ENCODE peak calls at places on chromosomes 5 and 9, in seven cellular contexts. One of them, this sample, is unnamed.

GRCh38 chr5:135703026-135703550 is 124.3 kb upstream of the CXCL14 start:
- DNase-seq in body of pancreas: no peak
- DNase-seq in heart right ventricle: no peak
- DNase-seq in lower lobe of right lung: no peak
- DNase-seq in CD8-positive, alpha-beta T cell: no peak
- DNase-seq in uterus: no peak
- DNase-seq in neural progenitor cell: peak; percentile 29
- DNase-seq in this sample: no peak

GRCh38 chr5:94196959-94197358 is 421.4 kb downstream of the KIAA0825 start:
- DNase-seq in CD8-positive, alpha-beta T cell: no peak
- DNase-seq in body of pancreas: no peak
- DNase-seq in lower lobe of right lung: no peak
- DNase-seq in neural progenitor cell: no peak
- DNase-seq in uterus: no peak
- DNase-seq in heart right ventricle: no peak
- DNase-seq in this sample: no peak

GRCh38 chr5:177377851-177378776 is 6.1 kb upstream of the SLC34A1 start:
- DNase-seq in neural progenitor cell: no peak
- DNase-seq in heart right ventricle: no peak
- DNase-seq in lower lobe of right lung: no peak
- DNase-seq in CD8-positive, alpha-beta T cell: no peak
- DNase-seq in body of pancreas: no peak
- DNase-seq in uterus: no peak
- DNase-seq in this sample: no peak

GRCh38 chr5:55935371-55935770 is 59.4 kb downstream of the IL6ST start:
- DNase-seq in body of pancreas: no peak
- DNase-seq in neural progenitor cell: no peak
- DNase-seq in CD8-positive, alpha-beta T cell: no peak
- DNase-seq in uterus: no peak
- DNase-seq in lower lobe of right lung: no peak
- DNase-seq in heart right ventricle: no peak
- DNase-seq in this sample: no peak

GRCh38 chr5:93890657-93891056 is 149.3 kb upstream of the POU5F2 start:
- DNase-seq in neural progenitor cell: peak; percentile 64
- DNase-seq in heart right ventricle: no peak
- DNase-seq in lower lobe of right lung: no peak
- DNase-seq in uterus: no peak
- DNase-seq in CD8-positive, alpha-beta T cell: no peak
- DNase-seq in body of pancreas: no peak
- DNase-seq in this sample: no peak

GRCh38 chr9:91419222-91420191 is 4.1 kb downstream of the NFIL3 start:
- DNase-seq in uterus: peak; percentile 88
- DNase-seq in heart right ventricle: peak; percentile 28
- DNase-seq in CD8-positive, alpha-beta T cell: no peak
- DNase-seq in body of pancreas: peak; percentile 66
- DNase-seq in lower lobe of right lung: peak; percentile 72
- DNase-seq in neural progenitor cell: no peak
- DNase-seq in this sample: peak; percentile 40

GRCh38 chr9:107566596-107566995 is 77.0 kb upstream of the KLF4 start:
- DNase-seq in neural progenitor cell: no peak
- DNase-seq in lower lobe of right lung: no peak
- DNase-seq in heart right ventricle: no peak
- DNase-seq in body of pancreas: no peak
- DNase-seq in uterus: no peak
- DNase-seq in CD8-positive, alpha-beta T cell: no peak
- DNase-seq in this sample: no peak

GRCh38 chr9:3008091-3008490 is 164.2 kb upstream of the PUM3 start:
- DNase-seq in heart right ventricle: no peak
- DNase-seq in uterus: no peak
- DNase-seq in body of pancreas: no peak
- DNase-seq in neural progenitor cell: no peak
- DNase-seq in CD8-positive, alpha-beta T cell: no peak
- DNase-seq in lower lobe of right lung: no peak
- DNase-seq in this sample: no peak

GRCh38 chr9:109889456-109889855 is 109.5 kb downstream of the PALM2AKAP2 start:
- DNase-seq in CD8-positive, alpha-beta T cell: no peak
- DNase-seq in neural progenitor cell: no peak
- DNase-seq in lower lobe of right lung: no peak
- DNase-seq in uterus: no peak
- DNase-seq in body of pancreas: no peak
- DNase-seq in heart right ventricle: no peak
- DNase-seq in this sample: no peak

GRCh38 chr5:157951673-157952373 is 92.9 kb upstream of the CLINT1 start:
- DNase-seq in neural progenitor cell: no peak
- DNase-seq in uterus: no peak
- DNase-seq in CD8-positive, alpha-beta T cell: no peak
- DNase-seq in heart right ventricle: no peak
- DNase-seq in lower lobe of right lung: no peak
- DNase-seq in body of pancreas: no peak
- DNase-seq in this sample: no peak

GRCh38 chr5:149639718-149640117 is 58.4 kb downstream of the ARHGEF37 start:
- DNase-seq in heart right ventricle: peak; percentile 37
- DNase-seq in neural progenitor cell: no peak
- DNase-seq in uterus: no peak
- DNase-seq in lower lobe of right lung: no peak
- DNase-seq in body of pancreas: no peak
- DNase-seq in CD8-positive, alpha-beta T cell: no peak
- DNase-seq in this sample: no peak

GRCh38 chr9:16879416-16879815 is 8.9 kb upstream of the BNC2 start:
- DNase-seq in lower lobe of right lung: no peak
- DNase-seq in CD8-positive, alpha-beta T cell: no peak
- DNase-seq in heart right ventricle: no peak
- DNase-seq in body of pancreas: no peak
- DNase-seq in uterus: no peak
- DNase-seq in neural progenitor cell: no peak
- DNase-seq in this sample: no peak

GRCh38 chr9:127211983-127212382 is 52.6 kb upstream of the GARNL3 start:
- DNase-seq in lower lobe of right lung: no peak
- DNase-seq in CD8-positive, alpha-beta T cell: no peak
- DNase-seq in uterus: no peak
- DNase-seq in body of pancreas: no peak
- DNase-seq in neural progenitor cell: no peak
- DNase-seq in heart right ventricle: no peak
- DNase-seq in this sample: no peak

DNA sequence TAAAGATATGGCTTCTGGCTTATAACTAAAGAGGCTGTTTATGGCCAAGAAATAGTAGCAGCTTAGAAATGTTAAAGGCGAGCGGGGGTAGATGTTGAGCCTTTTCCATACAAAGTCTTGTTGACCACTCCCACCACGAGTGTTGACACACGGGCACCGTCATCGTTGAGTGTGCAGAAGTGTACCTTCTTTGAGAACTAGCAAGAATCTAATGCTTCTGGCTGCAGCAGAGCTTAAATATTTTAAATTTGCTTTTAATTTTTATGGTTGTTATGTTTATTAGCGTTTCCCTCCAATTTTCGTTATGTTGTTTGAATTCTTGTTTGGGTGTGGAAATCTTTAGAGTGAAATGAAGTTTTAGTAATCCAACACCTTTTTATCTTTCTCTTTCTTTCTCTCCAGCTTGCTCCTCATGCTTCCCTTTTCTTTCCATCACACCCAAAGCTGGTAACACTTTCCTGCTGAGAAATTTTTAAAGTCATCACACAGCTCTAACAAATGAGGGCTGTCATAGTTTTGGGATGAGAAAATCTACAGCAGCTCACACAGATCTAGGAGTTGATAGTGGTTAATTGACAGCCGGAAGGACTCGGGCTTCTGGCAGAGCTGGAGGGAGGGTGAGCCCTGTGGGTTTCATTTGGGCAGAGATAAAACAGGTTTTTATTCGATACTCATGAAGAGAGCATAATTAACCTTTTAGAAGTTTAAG is 120.1 kb upstream of the ZNF608 start:
- DNase-seq in lower lobe of right lung: peak; percentile 58
- DNase-seq in CD8-positive, alpha-beta T cell: no peak
- DNase-seq in body of pancreas: no peak
- DNase-seq in heart right ventricle: no peak
- DNase-seq in neural progenitor cell: no peak
- DNase-seq in uterus: peak; percentile 66
- DNase-seq in this sample: no peak
- H3K27ac ChIP-seq in lower lobe of right lung: peak overlapping the region; percentile 33
- H3K27ac ChIP-seq in CD8-positive, alpha-beta T cell: no peak overlapping the region
- H3K27ac ChIP-seq in body of pancreas: peak overlapping the region; percentile 21
- H3K27ac ChIP-seq in heart right ventricle: no peak overlapping the region
- H3K27ac ChIP-seq in neural progenitor cell: no peak overlapping the region
- H3K27ac ChIP-seq in uterus: peak overlapping the region; percentile 53
- H3K27ac ChIP-seq in this sample: no peak overlapping the region

GRCh38 chr5:115452083-115452482 is 92.5 kb downstream of the FEM1C start:
- DNase-seq in lower lobe of right lung: no peak
- DNase-seq in heart right ventricle: no peak
- DNase-seq in uterus: no peak
- DNase-seq in CD8-positive, alpha-beta T cell: no peak
- DNase-seq in neural progenitor cell: no peak
- DNase-seq in body of pancreas: peak; percentile 58
- DNase-seq in this sample: no peak

GRCh38 chr5:115455241-115455640 is 89.3 kb downstream of the FEM1C start:
- DNase-seq in CD8-positive, alpha-beta T cell: no peak
- DNase-seq in neural progenitor cell: no peak
- DNase-seq in lower lobe of right lung: no peak
- DNase-seq in body of pancreas: peak; percentile 31
- DNase-seq in heart right ventricle: no peak
- DNase-seq in uterus: no peak
- DNase-seq in this sample: no peak

GRCh38 chr5:115450741-115451140 is 93.8 kb downstream of the FEM1C start:
- DNase-seq in uterus: no peak
- DNase-seq in heart right ventricle: no peak
- DNase-seq in lower lobe of right lung: no peak
- DNase-seq in neural progenitor cell: no peak
- DNase-seq in CD8-positive, alpha-beta T cell: no peak
- DNase-seq in body of pancreas: no peak
- DNase-seq in this sample: no peak

GRCh38 chr5:115453391-115454095 is 91.0 kb downstream of the FEM1C start:
- DNase-seq in lower lobe of right lung: no peak
- DNase-seq in heart right ventricle: no peak
- DNase-seq in uterus: no peak
- DNase-seq in neural progenitor cell: no peak
- DNase-seq in body of pancreas: peak; percentile 75
- DNase-seq in CD8-positive, alpha-beta T cell: no peak
- DNase-seq in this sample: no peak

DNA sequence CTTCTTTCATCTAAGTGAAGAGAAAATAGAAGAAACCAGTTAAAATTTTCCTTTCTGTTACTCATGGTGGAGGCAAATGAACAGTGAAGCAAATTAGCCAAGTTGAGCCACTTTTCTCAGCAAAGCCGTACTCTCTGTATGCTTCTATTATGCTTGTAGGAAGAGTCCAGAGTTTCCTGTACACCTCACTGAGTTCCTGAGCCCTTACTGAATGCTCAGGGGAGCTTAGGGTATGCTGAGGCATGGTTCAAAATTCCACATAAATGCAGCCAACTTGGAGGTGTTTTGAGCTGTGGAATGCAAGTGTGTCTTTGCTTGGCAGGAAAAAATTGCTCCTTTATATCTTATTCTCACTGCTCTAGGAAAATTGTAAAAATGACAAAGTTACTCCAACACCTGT is 91.8 kb downstream of the FEM1C start:
- DNase-seq in CD8-positive, alpha-beta T cell: no peak
- DNase-seq in neural progenitor cell: no peak
- DNase-seq in heart right ventricle: no peak
- DNase-seq in lower lobe of right lung: no peak
- DNase-seq in uterus: no peak
- DNase-seq in body of pancreas: no peak
- DNase-seq in this sample: no peak
- H3K4me1 ChIP-seq in CD8-positive, alpha-beta T cell: no peaks in the 10 kb centered on the region
- H3K4me1 ChIP-seq in neural progenitor cell: peaks cover 38% of the 10 kb centered on the region
- H3K4me1 ChIP-seq in heart right ventricle: peaks cover 18% of the 10 kb centered on the region
- H3K4me1 ChIP-seq in lower lobe of right lung: peaks cover 31% of the 10 kb centered on the region
- H3K4me1 ChIP-seq in uterus: no peaks in the 10 kb centered on the region
- H3K4me1 ChIP-seq in body of pancreas: peaks cover 76% of the 10 kb centered on the region
- H3K4me1 ChIP-seq in this sample: peaks cover 6% of the 10 kb centered on the region

DNA sequence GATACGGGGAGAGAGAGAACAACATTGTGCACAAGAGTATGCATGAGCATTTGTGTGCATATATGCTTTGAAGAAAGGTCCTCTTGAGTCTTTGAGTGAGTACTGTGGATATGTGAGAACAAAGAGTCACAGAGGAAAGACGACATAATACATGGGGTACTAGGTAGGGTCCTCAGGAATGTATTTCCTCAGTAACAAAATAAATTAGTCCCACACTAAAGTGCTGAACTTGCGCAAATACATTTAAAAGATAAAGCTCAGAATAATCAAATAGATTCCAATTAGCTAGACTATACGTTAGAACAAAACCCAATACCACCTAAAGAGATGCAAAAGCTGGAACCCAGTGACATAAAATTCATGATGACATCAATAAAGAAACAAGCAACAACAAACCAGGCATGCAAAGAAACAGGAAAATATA is 70.8 kb downstream of the RAPGEF6 start:
- DNase-seq in CD8-positive, alpha-beta T cell: no peak
- DNase-seq in body of pancreas: no peak
- DNase-seq in lower lobe of right lung: no peak
- DNase-seq in heart right ventricle: no peak
- DNase-seq in uterus: no peak
- DNase-seq in neural progenitor cell: no peak
- DNase-seq in this sample: no peak
- TF ChIP-seq CTCF in CD8-positive, alpha-beta T cell: no peak
- TF ChIP-seq CTCF in body of pancreas: no peak
- TF ChIP-seq CTCF in lower lobe of right lung: no peak
- TF ChIP-seq CTCF in heart right ventricle: no peak
- TF ChIP-seq CTCF in uterus: no peak
- TF ChIP-seq CTCF in neural progenitor cell: no peak
- TF ChIP-seq CTCF in this sample: no peak

GRCh38 chr9:112308576-112308975 is 24.8 kb downstream of the PTBP3 start:
- DNase-seq in uterus: no peak
- DNase-seq in neural progenitor cell: peak; percentile 79
- DNase-seq in CD8-positive, alpha-beta T cell: no peak
- DNase-seq in body of pancreas: peak; percentile 44
- DNase-seq in heart right ventricle: no peak
- DNase-seq in lower lobe of right lung: no peak
- DNase-seq in this sample: no peak

GRCh38 chr9:112315905-112316304 is 17.5 kb downstream of the PTBP3 start:
- DNase-seq in neural progenitor cell: no peak
- DNase-seq in CD8-positive, alpha-beta T cell: no peak
- DNase-seq in uterus: no peak
- DNase-seq in lower lobe of right lung: no peak
- DNase-seq in body of pancreas: no peak
- DNase-seq in heart right ventricle: no peak
- DNase-seq in this sample: no peak

GRCh38 chr9:112311497-112311896 is 21.9 kb downstream of the PTBP3 start:
- DNase-seq in neural progenitor cell: peak; percentile 42
- DNase-seq in heart right ventricle: no peak
- DNase-seq in body of pancreas: no peak
- DNase-seq in lower lobe of right lung: no peak
- DNase-seq in CD8-positive, alpha-beta T cell: no peak
- DNase-seq in uterus: no peak
- DNase-seq in this sample: no peak

GRCh38 chr9:112310826-112311225 is 22.6 kb downstream of the PTBP3 start:
- DNase-seq in neural progenitor cell: peak; percentile 69
- DNase-seq in lower lobe of right lung: no peak
- DNase-seq in heart right ventricle: no peak
- DNase-seq in uterus: no peak
- DNase-seq in CD8-positive, alpha-beta T cell: no peak
- DNase-seq in body of pancreas: no peak
- DNase-seq in this sample: no peak

DNA sequence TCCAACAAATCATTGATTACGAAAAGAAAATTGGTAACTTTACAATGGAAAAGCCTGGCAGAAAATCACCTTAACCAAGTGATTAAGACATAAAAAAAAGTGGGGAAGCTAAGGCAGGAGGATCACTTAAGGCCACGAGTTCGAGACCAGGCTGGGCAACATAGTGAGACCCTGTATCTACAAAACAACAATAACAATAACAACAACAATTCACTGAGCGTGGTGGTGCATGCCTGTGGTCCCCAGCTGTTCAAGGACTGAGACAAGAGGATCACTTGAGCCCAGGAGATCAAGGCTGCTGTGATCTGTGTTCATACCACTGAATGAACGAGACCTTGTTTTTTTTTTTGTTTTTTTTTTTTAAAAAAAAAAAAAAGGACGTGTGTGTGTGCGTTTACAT is 21.3 kb downstream of the PTBP3 start:
- DNase-seq in neural progenitor cell: no peak
- DNase-seq in heart right ventricle: no peak
- DNase-seq in lower lobe of right lung: no peak
- DNase-seq in CD8-positive, alpha-beta T cell: no peak
- DNase-seq in uterus: no peak
- DNase-seq in body of pancreas: no peak
- DNase-seq in this sample: no peak
- H3K27ac ChIP-seq in neural progenitor cell: no peak overlapping the region
- H3K27ac ChIP-seq in heart right ventricle: no peak overlapping the region
- H3K27ac ChIP-seq in lower lobe of right lung: no peak overlapping the region
- H3K27ac ChIP-seq in CD8-positive, alpha-beta T cell: no peak overlapping the region
- H3K27ac ChIP-seq in uterus: no peak overlapping the region
- H3K27ac ChIP-seq in body of pancreas: no peak overlapping the region
- H3K27ac ChIP-seq in this sample: no peak overlapping the region

This sample was measured in testis.